ENCODE peak calls at places on chromosome 7, in eight cellular contexts. N, U, Q, H, Z, M, I and W are unnamed samples.

GRCh38 chr7:151254851-151255250 is 6.4 kb upstream of the SMARCD3 start:
- DNase-seq in N (no peak), U (no peak), Q (no peak), H (no peak), Z (no peak), M (no peak), I (no peak), W (no peak)

GRCh38 chr7:118872568-118872967 is 648.1 kb downstream of the ANKRD7 start:
- DNase-seq in N (peak; percentile 17), U (no peak), Q (no peak), H (no peak), Z (no peak), M (no peak), I (no peak), W (peak; percentile 41)

GRCh38 chr7:33091111-33091531 is 18.1 kb downstream of the RP9 start:
- DNase-seq in N (no peak), U (no peak), Q (no peak), H (no peak), Z (no peak), M (no peak), I (no peak), W (peak; percentile 40)

GRCh38 chr7:25596443-25596842 is 368.2 kb upstream of the NPVF start:
- DNase-seq in N (no peak), U (no peak), Q (no peak), H (no peak), Z (no peak), M (no peak), I (no peak), W (no peak)

GRCh38 chr7:1368150-1368681 is 91.1 kb downstream of the MICALL2 start:
- DNase-seq in N (no peak), U (no peak), Q (no peak), H (no peak), Z (no peak), M (peak; percentile 36), I (no peak), W (no peak)

GRCh38 chr7:4803397-4804241 is 28.2 kb downstream of the AP5Z1 start:
- DNase-seq in N (no peak), U (no peak), Q (no peak), H (no peak), Z (no peak), M (peak; percentile 45), I (no peak), W (no peak)

GRCh38 chr7:92621026-92621540 is 30.9 kb upstream of the FAM133B start:
- DNase-seq in N (peak; percentile 86), U (peak; percentile 67), Q (peak; percentile 77), H (peak; percentile 79), Z (no peak), M (peak; percentile 83), I (peak; percentile 82), W (peak; percentile 88)

GRCh38 chr7:96855139-96855538 is 145.5 kb upstream of the SEM1 start:
- DNase-seq in N (no peak), U (no peak), Q (no peak), H (no peak), Z (no peak), M (no peak), I (no peak), W (no peak)

GRCh38 chr7:131015131-131015954 is 281.3 kb upstream of the KLF14 start:
- DNase-seq in N (no peak), U (no peak), Q (no peak), H (no peak), Z (no peak), M (no peak), I (no peak), W (peak; percentile 76)

GRCh38 chr7:141156446-141156845 is 82.6 kb downstream of the TMEM178B start:
- DNase-seq in N (no peak), U (no peak), Q (no peak), H (no peak), Z (no peak), M (no peak), I (no peak), W (no peak)

GRCh38 chr7:46015107-46015868 is 94.2 kb upstream of the IGFBP3 start:
- DNase-seq in N (peak; percentile 61), U (no peak), Q (peak; percentile 3), H (peak; percentile 52), Z (no peak), M (peak; percentile 97), I (no peak), W (no peak)

GRCh38 chr7:90747521-90747920 is 151.4 kb downstream of the CDK14 start:
- DNase-seq in N (no peak), U (no peak), Q (no peak), H (no peak), Z (no peak), M (no peak), I (no peak), W (no peak)

GRCh38 chr7:101519324-101520017 is 109.6 kb downstream of the MYL10 start:
- DNase-seq in N (no peak), U (no peak), Q (no peak), H (no peak), Z (no peak), M (no peak), I (no peak), W (peak; percentile 6)

GRCh38 chr7:46838463-46838862 is 743.4 kb downstream of the TNS3 start:
- DNase-seq in N (no peak), U (no peak), Q (no peak), H (no peak), Z (no peak), M (no peak), I (no peak), W (no peak)

GRCh38 chr7:123343611-123344010 is 143.8 kb upstream of the SLC13A1 start:
- DNase-seq in N (no peak), U (no peak), Q (no peak), H (no peak), Z (no peak), M (no peak), I (no peak), W (no peak)

GRCh38 chr7:123346771-123347170 is 147.0 kb upstream of the SLC13A1 start:
- DNase-seq in N (no peak), U (no peak), Q (no peak), H (no peak), Z (no peak), M (no peak), I (no peak), W (no peak)

DNA sequence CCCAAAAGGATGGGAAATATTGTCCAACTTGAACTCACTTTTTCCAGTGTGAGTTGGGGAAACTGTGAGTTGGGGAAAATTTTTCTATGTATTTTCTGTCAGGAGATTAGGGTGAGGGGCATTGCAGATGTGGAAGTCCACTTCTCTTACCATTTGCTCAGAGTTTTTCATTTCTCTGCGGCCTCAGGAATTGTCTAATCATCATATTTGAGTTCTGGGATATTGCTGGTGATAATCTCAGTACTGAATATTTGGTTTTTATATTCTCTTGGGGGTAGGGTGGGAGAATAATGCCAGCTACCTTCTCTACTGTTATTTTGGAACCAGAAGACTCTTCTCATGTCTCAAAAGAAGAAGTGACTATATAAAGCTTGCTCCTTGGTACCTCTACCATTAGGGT is 141.3 kb upstream of the SLC13A1 start:
- DNase-seq in N (no peak), U (no peak), Q (no peak), H (no peak), Z (no peak), M (no peak), I (no peak), W (no peak)
- H3K27ac ChIP-seq in N (no peak overlapping the region), U (no peak overlapping the region), Q (no peak overlapping the region), H (no peak overlapping the region), Z (no peak overlapping the region), M (no peak overlapping the region), I (no peak overlapping the region), W (no peak overlapping the region)

GRCh38 chr7:2374401-2374800 is 19.8 kb downstream of the EIF3B start:
- DNase-seq in N (no peak), U (no peak), Q (no peak), H (no peak), Z (no peak), M (no peak), I (no peak), W (no peak)

GRCh38 chr7:2374830-2375728 is 20.5 kb downstream of the EIF3B start:
- DNase-seq in N (no peak), U (no peak), Q (no peak), H (no peak), Z (no peak), M (no peak), I (no peak), W (no peak)

GRCh38 chr7:2373124-2373556 is 18.5 kb downstream of the EIF3B start:
- DNase-seq in N (no peak), U (no peak), Q (no peak), H (no peak), Z (no peak), M (no peak), I (no peak), W (no peak)

GRCh38 chr7:2372724-2373123 is 18.1 kb downstream of the EIF3B start:
- DNase-seq in N (no peak), U (no peak), Q (no peak), H (no peak), Z (no peak), M (no peak), I (no peak), W (no peak)

GRCh38 chr7:2373646-2374045 is 19.0 kb downstream of the EIF3B start:
- DNase-seq in N (no peak), U (no peak), Q (no peak), H (no peak), Z (no peak), M (no peak), I (no peak), W (no peak)
- H3K27ac ChIP-seq in N (no peak overlapping the region), U (no peak overlapping the region), Q (no peak overlapping the region), H (no peak overlapping the region), Z (no peak overlapping the region), M (no peak overlapping the region), I (no peak overlapping the region), W (no peak overlapping the region)

DNA sequence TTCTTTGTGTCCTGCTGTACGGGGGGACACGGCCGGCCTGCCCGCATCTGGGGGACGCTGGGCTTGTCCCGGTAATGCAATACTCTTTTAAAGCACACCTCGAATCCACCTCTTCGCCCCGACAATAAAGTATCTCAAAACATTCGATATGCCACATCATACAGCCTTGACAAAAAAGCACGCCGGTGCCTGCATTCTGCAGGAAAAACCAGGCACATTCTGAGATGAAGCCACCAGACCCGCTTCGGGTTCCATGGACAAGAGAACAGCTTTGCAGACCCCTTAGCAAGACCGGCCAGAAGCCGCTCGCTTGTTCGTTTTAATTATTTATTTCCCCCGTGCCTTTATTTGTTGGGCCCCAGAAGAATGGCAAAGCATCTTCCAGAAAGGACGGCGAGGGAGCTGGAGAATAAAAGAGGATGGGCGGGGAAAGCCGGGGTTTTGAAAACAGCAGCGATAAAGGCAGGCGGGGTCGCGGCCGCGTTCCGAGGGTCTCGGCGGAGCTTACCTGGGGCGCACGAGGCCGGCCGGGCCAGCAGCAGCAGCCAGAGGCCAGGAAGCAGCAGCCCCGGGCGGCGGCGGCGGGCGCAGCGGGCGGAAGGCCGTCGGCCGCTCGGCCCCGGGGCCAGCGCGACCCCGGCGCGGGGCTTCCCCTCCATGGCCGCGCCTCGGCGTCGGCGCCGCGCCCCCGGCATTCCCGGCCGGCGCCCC is 459 bp downstream of the KIAA1549 start:
- DNase-seq in N (peak; percentile 9), U (no peak), Q (no peak), H (no peak), Z (no peak), M (peak; percentile 26), I (no peak), W (peak; percentile 17)
- H3K27ac ChIP-seq in N (no peak overlapping the region), U (peak overlapping the region; percentile 20), Q (no peak overlapping the region), H (no peak overlapping the region), Z (no peak overlapping the region), M (peak overlapping the region; percentile 31), I (no peak overlapping the region), W (peak overlapping the region; percentile 40)

DNA sequence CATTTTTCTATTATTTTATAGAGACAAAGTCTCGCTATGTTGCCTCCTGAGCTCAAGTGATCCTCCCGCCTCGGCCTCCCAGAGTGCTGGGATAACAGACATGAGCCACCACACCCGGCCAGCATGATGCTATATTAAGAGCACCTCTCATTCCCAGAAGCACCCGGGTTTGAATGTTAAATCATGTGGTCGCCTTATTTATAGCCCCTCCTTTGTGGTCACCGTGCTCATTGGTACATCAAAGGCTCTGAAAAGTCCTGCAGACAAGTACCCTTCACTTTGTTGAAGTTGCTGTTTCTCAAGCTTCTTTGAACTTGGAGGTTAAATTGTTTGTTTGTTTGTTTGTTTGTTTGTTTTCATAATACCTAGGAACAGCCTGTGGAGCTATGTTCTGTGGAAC is 40.0 kb downstream of the CLIP2 start:
- DNase-seq in N (no peak), U (no peak), Q (no peak), H (no peak), Z (no peak), M (no peak), I (no peak), W (no peak)
- H3K27ac ChIP-seq in N (no peak overlapping the region), U (no peak overlapping the region), Q (no peak overlapping the region), H (no peak overlapping the region), Z (no peak overlapping the region), M (no peak overlapping the region), I (no peak overlapping the region), W (no peak overlapping the region)